ENCODE peak calls at places on chromosomes 2 and 18, in eight cellular contexts. Y is fibroblast of mammary gland, I is brain microvascular endothelial cell, G is HCT116, T is fibroblast of pulmonary artery, M is thoracic aorta, Z is dermis blood vessel endothelial cell, R is osteocyte. N is an unnamed sample.

GRCh38 chr18:48709371-48709770 is 170.5 kb downstream of the CTIF start:
- DNase-seq in R (no peak), Y (no peak), G (no peak), T (no peak), M (no peak), Z (peak), I (no peak), N (no peak)

GRCh38 chr2:141411419-141411818 is 719.4 kb downstream of the LRP1B start:
- DNase-seq in Y (no peak), M (no peak), I (no peak), Z (no peak), G (no peak), T (no peak), R (no peak), N (no peak)

GRCh38 chr2:9771481-9772017 is 71.7 kb upstream of the TAF1B start:
- DNase-seq in Y (peak), M (no peak), I (peak), T (peak), G (no peak), Z (peak), R (no peak), N (no peak)

GRCh38 chr2:169362346-169363026 is at the start of gene LRP2:
- DNase-seq in R (no peak), M (no peak), Z (peak), T (no peak), G (no peak), I (no peak), Y (no peak), N (no peak)

GRCh38 chr18:14999085-14999975 is 251.4 kb downstream of the ANKRD30B start:
- DNase-seq in M (no peak), I (no peak), T (no peak), G (no peak), R (no peak), Y (no peak), Z (no peak), N (no peak)

GRCh38 chr18:74533666-74534065 is 634 bp upstream of the CNDP1 start:
- DNase-seq in G (no peak), M (no peak), Z (no peak), T (no peak), I (no peak), R (no peak), Y (no peak), N (no peak)

GRCh38 chr2:181627545-181627944 is 29.4 kb downstream of the CERKL start:
- DNase-seq in G (no peak), Z (no peak), Y (peak), R (no peak), I (peak), M (no peak), T (peak), N (no peak)

GRCh38 chr2:228417966-228418365 is 236.5 kb upstream of the SPHKAP start:
- DNase-seq in M (no peak), Z (no peak), R (no peak), I (no peak), Y (no peak), T (no peak), G (no peak), N (no peak)

GRCh38 chr2:98455494-98455976 is 10.9 kb downstream of the INPP4A start:
- DNase-seq in I (no peak), T (peak), Z (no peak), G (no peak), Y (peak), M (no peak), R (peak), N (peak)

GRCh38 chr2:85799215-85799956 is 45.6 kb downstream of the ATOH8 start:
- DNase-seq in G (peak), R (no peak), M (no peak), Y (no peak), T (no peak), I (no peak), Z (peak), N (no peak)

GRCh38 chr2:160932960-160933359 is 227.3 kb upstream of the TANK start:
- DNase-seq in R (no peak), M (no peak), Y (peak), G (no peak), T (peak), I (no peak), Z (no peak), N (no peak)

GRCh38 chr2:40639294-40639693 is 187.4 kb upstream of the SLC8A1 start:
- DNase-seq in R (no peak), Y (no peak), Z (no peak), T (no peak), M (no peak), I (no peak), G (no peak), N (no peak)

GRCh38 chr2:20624884-20625485 is 25.9 kb downstream of the HS1BP3 start:
- DNase-seq in Z (no peak), R (no peak), T (no peak), Y (no peak), G (no peak), M (no peak), I (no peak), N (no peak)

GRCh38 chr2:164746713-164747112 is 94.9 kb downstream of the COBLL1 start:
- DNase-seq in T (no peak), I (no peak), Z (no peak), Y (no peak), G (no peak), R (no peak), M (no peak), N (no peak)

GRCh38 chr2:39455826-39456225 is 18.7 kb upstream of the MAP4K3 start:
- DNase-seq in Z (no peak), G (no peak), I (peak), Y (no peak), T (peak), M (no peak), R (no peak), N (no peak)

GRCh38 chr18:50716902-50717301 is 102.9 kb downstream of the MRO start:
- DNase-seq in Z (no peak), M (no peak), T (no peak), G (no peak), R (no peak), I (no peak), Y (peak), N (no peak)

GRCh38 chr2:48586433-48586832 is 31.2 kb upstream of the GTF2A1L start:
- DNase-seq in I (no peak), M (no peak), G (no peak), Y (no peak), T (no peak), R (no peak), Z (no peak), N (no peak)

GRCh38 chr2:127196998-127197397 is 23.1 kb downstream of the CYP27C1 start:
- DNase-seq in Z (no peak), G (peak), Y (no peak), M (no peak), I (no peak), R (no peak), T (no peak), N (peak)

GRCh38 chr2:182952741-182953450 is 85.4 kb downstream of the NCKAP1 start:
- DNase-seq in R (no peak), T (peak), G (no peak), I (peak), Z (no peak), Y (peak), M (no peak), N (no peak)

GRCh38 chr2:203891474-203891873 is 23.9 kb downstream of the CTLA4 start:
- DNase-seq in T (peak), I (no peak), Y (peak), Z (no peak), R (no peak), G (no peak), M (no peak), N (peak)

GRCh38 chr2:69582582-69583176 is 60.9 kb downstream of the AAK1 start:
- DNase-seq in G (no peak), M (no peak), Y (peak), Z (peak), R (no peak), I (peak), T (peak), N (peak)

GRCh38 chr2:173146590-173146989 is 70.9 kb downstream of the MAP3K20 start:
- DNase-seq in T (peak), G (no peak), Y (peak), R (no peak), Z (no peak), I (no peak), M (no peak), N (no peak)

GRCh38 chr2:155944209-155944608 is 388.3 kb downstream of the NR4A2 start:
- DNase-seq in Z (no peak), G (no peak), M (no peak), R (no peak), T (no peak), I (no peak), Y (no peak), N (no peak)

GRCh38 chr2:71790261-71791038 is 337.1 kb downstream of the DYSF start:
- DNase-seq in R (no peak), Z (no peak), T (no peak), Y (no peak), G (no peak), I (no peak), M (no peak), N (no peak)

GRCh38 chr18:30132959-30133358 is 909.6 kb downstream of the DSC3 start:
- DNase-seq in M (no peak), T (peak), I (no peak), G (no peak), R (no peak), Y (no peak), Z (no peak), N (no peak)

GRCh38 chr2:11562011-11562410 is 28.2 kb downstream of the GREB1 start:
- DNase-seq in I (no peak), Y (no peak), M (no peak), Z (no peak), R (no peak), T (no peak), G (no peak), N (no peak)

GRCh38 chr2:24613154-24613814 is 122.2 kb downstream of the NCOA1 start:
- DNase-seq in R (no peak), T (peak), M (no peak), G (peak), I (peak), Y (peak), Z (peak), N (peak)

GRCh38 chr2:74373189-74373588 is 6.9 kb downstream of the DCTN1 start:
- DNase-seq in I (no peak), Z (no peak), M (no peak), T (no peak), G (no peak), R (no peak), Y (peak), N (no peak)

N was measured in AML-193.